ENCODE peak calls at places on chromosomes 13 and 19, in seven cellular contexts. I is breast epithelium, G is GM12865, E is cardiac fibroblast, A is Peyer's patch, O is spleen, C is endodermal cell. D is an unnamed sample.

GRCh38 chr19:51321799-51322198 is 10.4 kb downstream of the IGLON5 start:
- DNase-seq in O (peak), C (peak), I (no peak), E (no peak), G (no peak), A (no peak), D (no peak)

GRCh38 chr19:11984986-11985385 is 20.1 kb downstream of the ZNF763 start:
- DNase-seq in G (peak), I (no peak), A (no peak), C (peak), E (no peak), O (no peak), D (peak)

GRCh38 chr13:50463662-50464061 is 379.8 kb downstream of the DLEU7 start:
- DNase-seq in O (no peak), A (no peak), C (no peak), G (no peak), I (no peak), E (no peak), D (no peak)

GRCh38 chr13:105814219-105814901 is 721.1 kb downstream of the EFNB2 start:
- DNase-seq in G (no peak), A (no peak), E (no peak), O (no peak), C (no peak), I (no peak), D (no peak)

GRCh38 chr19:2603320-2603719 is 99.2 kb downstream of the GNG7 start:
- DNase-seq in C (peak), E (peak), I (peak), A (peak), O (no peak), G (peak), D (no peak)

GRCh38 chr19:13834308-13834790 is 39.1 kb downstream of the ZSWIM4 start:
- DNase-seq in A (no peak), E (peak), I (no peak), C (peak), G (no peak), O (no peak), D (no peak)

GRCh38 chr19:1365306-1365963 is 18.3 kb upstream of the NDUFS7 start:
- DNase-seq in I (no peak), G (no peak), A (no peak), O (no peak), E (no peak), C (no peak), D (no peak)

GRCh38 chr13:96650301-96650886 is 343.9 kb downstream of the OXGR1 start:
- DNase-seq in C (no peak), G (peak), E (peak), I (no peak), A (no peak), O (no peak), D (no peak)

GRCh38 chr13:42377640-42378382 is 105.9 kb downstream of the AKAP11 start:
- DNase-seq in O (no peak), A (peak), E (no peak), G (peak), C (no peak), I (no peak), D (peak)

GRCh38 chr19:10333758-10334339 is 520 bp upstream of the RAVER1 start:
- DNase-seq in E (no peak), A (no peak), I (no peak), G (no peak), O (no peak), C (peak), D (no peak)

GRCh38 chr13:48896312-48896711 is 79.4 kb upstream of the FNDC3A start:
- DNase-seq in A (no peak), O (no peak), I (no peak), E (peak), G (no peak), C (no peak), D (no peak)

GRCh38 chr13:52348081-52348480 is 57.9 kb downstream of the THSD1 start:
- DNase-seq in E (peak), G (no peak), I (no peak), O (no peak), C (no peak), A (no peak), D (no peak)

GRCh38 chr19:48424694-48425219 is 21.0 kb upstream of the GRWD1 start:
- DNase-seq in C (peak), O (no peak), A (no peak), I (no peak), E (peak), G (peak), D (peak)

GRCh38 chr13:103788061-103788652 is 721.9 kb upstream of the SLC10A2 start:
- DNase-seq in G (no peak), A (no peak), E (no peak), O (no peak), I (no peak), C (peak), D (no peak)

GRCh38 chr19:47505506-47505905 is 9.4 kb downstream of the NAPA start:
- DNase-seq in C (no peak), E (no peak), G (no peak), A (no peak), I (no peak), O (no peak), D (no peak)

GRCh38 chr19:7456964-7457541 is 31.8 kb downstream of the PEX11G start:
- DNase-seq in O (no peak), A (no peak), G (no peak), E (peak), C (no peak), I (no peak), D (no peak)

GRCh38 chr13:63449549-63449948 is 2033.9 kb upstream of the PCDH20 start:
- DNase-seq in G (no peak), E (no peak), A (no peak), C (no peak), I (no peak), O (no peak), D (no peak)

GRCh38 chr13:111906306-111906705 is 160.6 kb upstream of the SOX1 start:
- DNase-seq in O (peak), A (no peak), I (no peak), E (no peak), G (no peak), C (no peak), D (no peak)

GRCh38 chr19:2627319-2627829 is 75.1 kb downstream of the GNG7 start:
- DNase-seq in I (peak), E (peak), C (no peak), G (peak), A (peak), O (peak), D (no peak)

GRCh38 chr19:14536926-14537692 is 7.7 kb downstream of the TECR start:
- DNase-seq in I (peak), C (peak), E (peak), G (peak), O (no peak), A (no peak), D (peak)

GRCh38 chr19:51552996-51553725 is 17.9 kb upstream of the ZNF175 start:
- DNase-seq in C (peak), G (peak), A (no peak), O (no peak), I (peak), E (peak), D (peak)

GRCh38 chr13:45548281-45548680 is 67.3 kb downstream of the ERICH6B start:
- DNase-seq in G (no peak), E (no peak), O (no peak), I (no peak), A (no peak), C (no peak), D (no peak)

GRCh38 chr13:79226938-79227337 is 179.1 kb downstream of the RBM26 start:
- DNase-seq in G (no peak), C (peak), I (no peak), E (no peak), O (no peak), A (no peak), D (no peak)
- TF ChIP-seq CTCF in G (no peak), C (peak), I (no peak), E (no peak), O (no peak), A (no peak), D (no peak)

DNA sequence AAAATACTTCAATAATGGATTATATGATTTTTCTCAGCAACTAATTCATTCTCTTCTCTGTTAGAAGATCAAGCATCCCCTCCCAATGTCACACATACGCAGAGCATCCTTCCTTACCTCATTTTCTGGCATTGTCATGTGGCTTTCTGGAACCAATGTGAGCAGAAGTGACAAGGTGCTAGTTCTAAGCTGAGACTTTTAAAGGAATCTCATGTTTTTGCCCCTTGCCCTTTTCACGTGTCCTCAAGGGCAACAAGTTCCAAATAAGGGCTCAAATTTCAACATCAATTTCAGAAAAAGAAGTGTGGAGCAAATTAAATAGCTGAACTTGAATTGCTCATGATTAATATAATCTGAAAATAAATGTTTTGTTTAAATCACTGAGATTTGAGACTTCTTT is 4.6 kb upstream of the PRR20A start:
- DNase-seq in E (no peak), G (no peak), I (no peak), C (no peak), A (no peak), O (no peak), D (no peak)
- TF ChIP-seq CTCF in E (no peak), G (no peak), I (no peak), C (no peak), A (no peak), O (no peak), D (no peak)

GRCh38 chr13:27861165-27861564 is 58.6 kb upstream of the PDX1 start:
- DNase-seq in E (no peak), I (no peak), A (no peak), O (no peak), G (no peak), C (no peak), D (no peak)
- TF ChIP-seq CTCF in E (no peak), I (no peak), A (no peak), O (no peak), G (no peak), C (peak), D (no peak)

GRCh38 chr13:33606692-33607091 is 211.3 kb upstream of the RFC3 start:
- DNase-seq in E (peak), A (no peak), I (no peak), O (no peak), C (peak), G (no peak), D (no peak)
- TF ChIP-seq CTCF in E (no peak), A (no peak), I (no peak), O (no peak), C (peak), G (no peak), D (no peak)

GRCh38 chr19:53019684-53020083 is 6.0 kb downstream of the ERVV-1 start:
- DNase-seq in C (peak), A (no peak), E (peak), O (no peak), I (no peak), G (no peak), D (no peak)
- TF ChIP-seq CTCF in C (peak), A (no peak), E (peak), O (no peak), I (no peak), G (no peak), D (no peak)

GRCh38 chr13:107459430-107459829 is 755.9 kb downstream of the LIG4 start:
- DNase-seq in E (peak), I (no peak), A (no peak), C (no peak), O (no peak), G (no peak), D (no peak)

GRCh38 chr13:107461751-107462150 is 753.6 kb downstream of the LIG4 start:
- DNase-seq in C (no peak), A (no peak), I (no peak), O (no peak), G (no peak), E (no peak), D (no peak)

GRCh38 chr13:107466326-107466725 is 749.0 kb downstream of the LIG4 start:
- DNase-seq in O (no peak), G (no peak), E (peak), C (peak), A (no peak), I (no peak), D (no peak)

GRCh38 chr13:107458269-107458668 is 757.1 kb downstream of the LIG4 start:
- DNase-seq in G (no peak), C (no peak), A (no peak), O (no peak), I (no peak), E (no peak), D (no peak)

GRCh38 chr13:107462501-107462900 is 752.8 kb downstream of the LIG4 start:
- DNase-seq in G (no peak), A (no peak), C (no peak), E (no peak), O (no peak), I (no peak), D (no peak)
- TF ChIP-seq CTCF in G (no peak), A (no peak), C (no peak), E (no peak), O (no peak), I (no peak), D (no peak)

GRCh38 chr19:39845172-39845571 is 1.0 kb downstream of the FBL start:
- DNase-seq in E (no peak), C (no peak), G (no peak), I (no peak), O (no peak), A (no peak), D (no peak)

GRCh38 chr19:39840492-39840891 is 5.7 kb downstream of the FBL start:
- DNase-seq in A (no peak), G (no peak), E (no peak), C (no peak), I (no peak), O (no peak), D (no peak)

GRCh38 chr19:39841041-39841440 is 5.1 kb downstream of the FBL start:
- DNase-seq in I (no peak), A (no peak), O (no peak), C (no peak), G (no peak), E (no peak), D (no peak)

GRCh38 chr19:39843919-39844793 is 2.0 kb downstream of the FBL start:
- DNase-seq in O (no peak), I (no peak), A (no peak), G (peak), C (no peak), E (peak), D (peak)

GRCh38 chr19:39842693-39843435 is 3.3 kb downstream of the FBL start:
- DNase-seq in E (no peak), O (no peak), C (no peak), A (no peak), I (no peak), G (no peak), D (no peak)
- TF ChIP-seq CTCF in E (no peak), O (no peak), C (no peak), A (no peak), I (no peak), G (no peak), D (no peak)

DNA sequence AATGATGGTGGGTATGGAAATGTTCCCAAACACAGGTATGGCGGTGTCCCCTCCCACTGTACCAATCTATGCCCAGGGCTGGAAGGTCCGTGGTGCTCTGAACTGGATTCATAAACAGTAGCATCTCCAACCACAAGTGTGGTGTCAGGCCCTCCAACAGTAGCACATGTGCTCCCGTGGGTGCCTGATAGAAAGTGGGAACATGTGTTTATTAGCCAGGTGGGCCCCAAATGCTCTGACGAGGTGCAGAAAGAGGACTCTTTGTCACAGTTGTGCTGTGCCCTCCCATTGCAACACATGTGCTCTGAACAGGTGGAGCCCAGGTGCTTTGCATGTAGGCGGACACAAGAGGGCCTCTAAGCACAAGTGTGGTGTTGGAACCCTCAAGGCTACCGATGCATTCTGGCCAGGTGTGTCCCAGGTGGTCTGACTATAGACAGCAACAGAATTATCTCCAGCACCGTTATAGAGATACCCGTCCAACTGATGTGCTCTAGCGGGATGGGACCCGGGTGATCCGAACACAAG is 75.4 kb upstream of the ZNF30 start:
- DNase-seq in O (no peak), I (no peak), G (no peak), C (peak), E (no peak), A (no peak), D (no peak)
- TF ChIP-seq CTCF in O (no peak), I (no peak), G (no peak), C (peak), E (no peak), A (no peak), D (no peak)

DNA sequence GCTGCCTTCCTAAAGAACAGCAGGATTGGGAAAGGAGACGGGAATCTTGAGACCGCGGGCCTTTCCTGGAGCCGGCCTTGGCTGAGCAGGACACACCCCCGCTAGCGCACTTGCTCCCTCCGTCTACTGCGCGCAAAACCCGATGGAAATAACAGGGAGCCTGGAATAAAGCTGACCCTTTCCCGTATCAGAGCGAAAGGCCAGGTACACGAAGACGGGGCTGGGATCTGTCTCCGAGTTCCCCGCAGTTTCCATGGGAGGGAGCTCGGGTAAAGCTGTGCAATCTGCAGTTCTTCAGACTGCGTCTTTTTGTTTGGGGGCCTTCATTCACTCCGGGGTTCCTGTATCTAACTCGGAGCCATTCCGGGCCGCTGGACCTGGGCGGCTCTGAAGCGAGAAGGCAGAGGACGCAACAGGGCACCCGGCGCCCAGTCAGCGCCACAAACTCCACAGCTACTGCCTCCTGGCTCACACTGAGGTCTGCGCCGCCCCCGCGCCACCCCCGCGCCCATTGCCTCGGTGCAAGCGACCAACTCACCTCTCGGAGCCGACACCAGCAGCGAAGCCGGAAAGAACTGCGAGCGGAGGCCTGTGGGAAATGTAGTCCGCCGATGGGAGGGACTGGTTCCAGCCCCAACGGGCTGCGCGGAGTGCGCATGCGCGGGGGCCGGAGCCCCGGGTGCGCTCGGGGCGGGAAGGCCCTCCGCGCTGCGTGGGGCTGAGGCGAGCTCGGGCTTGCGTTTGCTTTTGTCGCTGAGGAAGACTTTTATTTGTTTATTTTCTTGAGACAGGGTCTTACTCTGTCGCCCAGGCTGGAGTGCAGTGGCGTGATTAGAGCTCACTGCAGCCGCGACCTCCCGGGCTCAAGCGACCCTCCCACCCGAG is at the start of gene ZFP14:
- DNase-seq in G (peak), E (peak), A (peak), O (peak), I (peak), C (peak), D (peak)
- TF ChIP-seq CTCF in G (peak), E (peak), A (no peak), O (peak), I (peak), C (peak), D (peak)

DNA sequence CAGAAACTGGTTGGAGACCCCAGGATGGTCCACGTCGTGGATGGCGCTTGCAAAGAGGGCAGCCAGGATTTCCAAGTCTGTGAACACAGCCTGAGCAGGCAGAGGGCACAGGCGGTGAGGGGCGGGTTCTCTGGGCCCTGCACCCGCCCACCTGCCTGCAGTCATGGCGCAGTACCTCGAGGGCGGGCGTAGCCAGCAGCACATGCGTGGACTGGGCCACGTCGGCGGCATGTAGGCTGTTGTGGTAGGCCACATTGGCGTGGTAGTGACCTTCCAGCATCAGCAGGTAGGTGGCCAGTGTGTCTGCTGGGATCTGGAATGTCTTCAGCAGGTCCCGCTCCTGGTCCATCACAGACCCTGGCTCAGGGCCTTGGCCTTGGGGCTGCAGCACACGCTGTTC is 8.1 kb downstream of the PDE4C start:
- DNase-seq in C (no peak), G (no peak), A (no peak), O (no peak), I (no peak), E (no peak), D (no peak)
- TF ChIP-seq CTCF in C (no peak), G (no peak), A (no peak), O (no peak), I (no peak), E (no peak), D (no peak)

D was measured in GM20000.